ENCODE peak calls at places on chromosomes 16 and 17, in nine cellular contexts. D is K562, M is heart left ventricle, B is IMR-90, U is A549, T is lower leg skin, H is Peyer's patch, E is uterus, F is NB4. W is an unnamed sample.

GRCh38 chr17:28950017-28950751 is 1.1 kb downstream of the PHF12 start:
- DNase-seq in H (peak; percentile 67), U (peak; percentile 64), M (peak; percentile 64), T (peak; percentile 92), B (peak; percentile 39), D (peak; percentile 34), E (peak; percentile 54), F (peak; percentile 88), W (peak; percentile 72)

GRCh38 chr16:30458561-30459394 is 13.1 kb upstream of the SEPHS2 start:
- DNase-seq in M (peak; percentile 39), U (no peak), F (peak; percentile 99), H (peak; percentile 89), E (no peak), B (no peak), D (no peak), T (peak; percentile 87), W (no peak)

GRCh38 chr17:33949100-33949499 is 306.0 kb upstream of the CCL2 start:
- DNase-seq in E (no peak), T (peak; percentile 42), F (peak; percentile 36), M (no peak), H (no peak), U (peak; percentile 42), D (peak; percentile 72), B (no peak), W (peak; percentile 56)

GRCh38 chr17:72336026-72336803 is 215.4 kb downstream of the SOX9 start:
- DNase-seq in D (no peak), E (no peak), B (no peak), H (no peak), U (no peak), F (no peak), M (no peak), T (peak; percentile 40), W (no peak)

GRCh38 chr16:25126820-25127232 is 15.3 kb downstream of the LCMT1 start:
- DNase-seq in B (peak; percentile 91), E (peak; percentile 50), H (no peak), T (no peak), M (no peak), F (peak; percentile 67), U (peak; percentile 65), D (peak; percentile 38), W (peak; percentile 31)

GRCh38 chr16:48452991-48453760 is 68.0 kb upstream of the SIAH1 start:
- DNase-seq in T (no peak), H (no peak), F (no peak), U (no peak), E (no peak), B (no peak), M (peak; percentile 48), D (no peak), W (no peak)

GRCh38 chr16:29313559-29313887 is 93.0 kb downstream of the NPIPB11 start:
- DNase-seq in F (no peak), B (no peak), M (no peak), E (peak; percentile 23), U (no peak), H (no peak), T (no peak), D (no peak), W (no peak)

GRCh38 chr17:78672880-78673371 is 95.7 kb upstream of the DNAH17 start:
- DNase-seq in F (no peak), U (peak; percentile 29), D (no peak), M (no peak), T (no peak), E (no peak), B (no peak), H (no peak), W (no peak)

GRCh38 chr17:30975042-30975820 is 4.4 kb downstream of the RNF135 start:
- DNase-seq in D (no peak), T (peak; percentile 36), B (no peak), M (no peak), F (no peak), H (no peak), U (no peak), E (no peak), W (no peak)

GRCh38 chr17:30969989-30970680 is 704 bp upstream of the RNF135 start:
- DNase-seq in M (no peak), T (peak; percentile 86), D (no peak), H (peak; percentile 73), E (no peak), U (no peak), F (peak; percentile 59), B (no peak), W (peak; percentile 53)

GRCh38 chr17:30970757-30971567 is at the start of gene RNF135:
- DNase-seq in F (peak; percentile 90), H (peak; percentile 67), U (peak; percentile 95), E (peak; percentile 83), D (no peak), B (peak; percentile 82), M (peak; percentile 91), T (peak; percentile 95), W (peak; percentile 82)
- TF ChIP-seq POLR2A in F (peak; percentile 73), H (peak; percentile 85), U (peak; percentile 99), E (peak; percentile 25), D (no peak), B (peak; percentile 77), M (peak; percentile 80), T (peak; percentile 32), W (peak; percentile 90)

GRCh38 chr16:71357681-71358080 is 842 bp upstream of the CALB2 start:
- DNase-seq in U (peak; percentile 22), T (no peak), F (no peak), E (no peak), M (no peak), B (no peak), D (no peak), H (no peak), W (no peak)

GRCh38 chr16:71359431-71359830 is 908 bp downstream of the CALB2 start:
- DNase-seq in H (no peak), M (no peak), U (no peak), D (no peak), T (no peak), B (no peak), F (no peak), E (no peak), W (no peak)

GRCh38 chr16:71364306-71364705 is 5.8 kb downstream of the CALB2 start:
- DNase-seq in M (no peak), D (no peak), F (no peak), E (no peak), T (no peak), B (no peak), H (no peak), U (no peak), W (no peak)

GRCh38 chr16:71358464-71359031 is at the start of gene CALB2:
- DNase-seq in B (peak; percentile 20), H (peak; percentile 50), D (peak; percentile 81), T (peak; percentile 92), U (peak; percentile 46), F (peak; percentile 66), E (peak; percentile 32), M (peak; percentile 62), W (peak; percentile 82)

DNA sequence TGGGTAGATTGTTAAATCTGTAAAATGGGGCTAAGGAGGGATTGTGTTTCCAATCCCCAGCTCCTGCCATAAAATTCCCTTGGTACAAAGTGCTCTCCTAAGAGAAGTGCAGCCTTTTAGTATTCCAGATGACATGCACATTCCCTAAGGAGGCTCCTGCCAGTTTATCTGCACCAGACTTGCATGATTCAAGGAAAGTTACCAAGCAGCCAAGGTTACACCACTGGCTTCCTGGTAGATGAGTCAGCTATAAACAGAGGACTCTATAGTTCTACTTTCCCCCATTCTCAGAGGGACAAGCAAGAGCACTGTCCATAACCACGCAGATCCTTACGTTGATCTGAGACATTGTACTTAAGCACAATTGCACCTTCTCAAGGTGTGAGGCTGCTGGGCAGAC is 1.9 kb downstream of the CALB2 start:
- DNase-seq in E (no peak), H (no peak), M (no peak), T (no peak), D (peak; percentile 37), B (peak; percentile 94), U (peak; percentile 80), F (peak; percentile 53), W (peak; percentile 11)
- TF ChIP-seq POLR2A in E (no peak), H (no peak), M (no peak), T (no peak), D (no peak), B (no peak), U (no peak), F (no peak), W (no peak)

GRCh38 chr16:89506113-89506504 is 2.1 kb upstream of the SPG7 start:
- DNase-seq in D (no peak), M (peak; percentile 74), H (no peak), E (no peak), F (no peak), B (no peak), U (no peak), T (no peak), W (peak; percentile 42)

GRCh38 chr16:89507219-89507833 is 877 bp upstream of the SPG7 start:
- DNase-seq in T (no peak), M (peak; percentile 58), F (no peak), H (no peak), U (no peak), D (no peak), E (no peak), B (no peak), W (peak; percentile 65)

GRCh38 chr16:89506791-89507191 is 1.4 kb upstream of the SPG7 start:
- DNase-seq in F (peak; percentile 60), U (no peak), H (no peak), T (no peak), E (no peak), D (peak; percentile 35), B (no peak), M (no peak), W (no peak)

GRCh38 chr16:89510526-89510925 is 2.3 kb downstream of the SPG7 start:
- DNase-seq in B (no peak), E (no peak), D (no peak), T (no peak), M (no peak), H (no peak), F (no peak), U (no peak), W (no peak)

GRCh38 chr16:89507834-89508590 is at the start of gene SPG7:
- DNase-seq in H (peak; percentile 79), B (peak; percentile 82), U (peak; percentile 88), T (peak; percentile 96), E (peak; percentile 75), F (peak; percentile 93), D (peak; percentile 96), M (peak; percentile 88), W (peak; percentile 96)
- TF ChIP-seq POLR2A in H (peak; percentile 91), B (peak; percentile 82), U (peak; percentile 74), T (peak; percentile 73), E (peak; percentile 92), F (peak; percentile 82), D (peak; percentile 86), M (peak; percentile 97), W (peak; percentile 77)

GRCh38 chr17:43917016-43917347 is 9.6 kb upstream of the MPP2 start:
- DNase-seq in T (no peak), E (no peak), B (no peak), U (no peak), F (no peak), H (no peak), D (no peak), M (no peak), W (no peak)

GRCh38 chr17:43917348-43918025 is 10.2 kb upstream of the MPP2 start:
- DNase-seq in M (peak; percentile 47), E (no peak), D (peak; percentile 53), F (peak; percentile 51), H (peak; percentile 52), U (peak; percentile 43), T (no peak), B (peak; percentile 10), W (peak; percentile 26)

GRCh38 chr17:43916385-43916784 is 9.0 kb upstream of the MPP2 start:
- DNase-seq in F (no peak), D (no peak), M (no peak), B (no peak), H (no peak), T (no peak), E (no peak), U (no peak), W (no peak)

GRCh38 chr17:43914451-43914850 is 7.1 kb upstream of the MPP2 start:
- DNase-seq in U (no peak), M (no peak), D (no peak), H (no peak), E (no peak), T (no peak), F (no peak), B (no peak), W (no peak)

DNA sequence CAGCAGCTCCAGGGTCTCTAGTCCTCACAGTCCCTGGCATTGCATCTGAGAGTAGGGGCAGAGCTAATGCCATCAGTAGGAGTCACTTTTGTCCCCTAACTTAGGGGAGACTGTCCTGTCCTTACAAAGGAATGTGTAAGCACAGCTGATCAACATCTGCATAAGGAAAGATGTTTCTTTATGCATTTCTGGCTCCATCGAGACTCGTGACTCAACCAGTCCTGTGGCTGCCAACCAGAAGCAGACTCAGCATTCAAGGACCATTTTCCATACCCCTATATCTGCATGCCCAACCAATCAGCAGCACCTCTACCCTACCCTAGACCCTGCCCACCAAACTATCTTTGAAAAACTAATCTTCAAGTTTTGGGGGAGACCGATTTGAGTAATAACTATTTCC is 8.2 kb upstream of the MPP2 start:
- DNase-seq in M (no peak), T (no peak), E (no peak), B (peak; percentile 22), F (no peak), U (no peak), D (no peak), H (no peak), W (no peak)
- TF ChIP-seq POLR2A in M (no peak), T (no peak), E (no peak), B (no peak), F (no peak), U (no peak), D (no peak), H (no peak), W (no peak)

W was measured in erythroblast.